ENCODE peak calls at places on chromosomes 1 and 21, in nine cellular contexts. Y is AG09309, U is astrocyte of the spinal cord, I is epithelial cell of esophagus, H is fibroblast of lung, N is tibial artery, V is left ventricle myocardium inferior, L is tibial nerve, K is endothelial cell of umbilical vein. S is an unnamed sample.

GRCh38 chr1:172761581-172762025 is 102.7 kb downstream of the FASLG start:
- DNase-seq in Y (no peak), U (peak; percentile 71), I (peak; percentile 41), H (peak; percentile 79), N (no peak), V (no peak), L (no peak), K (peak; percentile 66), S (no peak)

GRCh38 chr21:23687154-23687553 is 1920.1 kb downstream of the MRPL39 start:
- DNase-seq in Y (no peak), U (no peak), I (no peak), H (no peak), N (no peak), V (no peak), L (no peak), K (no peak), S (no peak)

GRCh38 chr1:25711555-25712298 is 88.3 kb upstream of the SELENON start:
- DNase-seq in Y (no peak), U (peak; percentile 38), I (peak; percentile 39), H (peak; percentile 45), N (peak; percentile 65), V (peak; percentile 42), L (no peak), K (no peak), S (no peak)

GRCh38 chr1:245921417-245921816 is 585.7 kb downstream of the SMYD3 start:
- DNase-seq in Y (no peak), U (no peak), I (no peak), H (no peak), N (no peak), V (no peak), L (no peak), K (no peak), S (no peak)

GRCh38 chr1:231866392-231867331 is 240.1 kb downstream of the DISC1 start:
- DNase-seq in Y (no peak), U (peak; percentile 61), I (peak; percentile 62), H (peak; percentile 60), N (no peak), V (peak; percentile 38), L (peak; percentile 58), K (peak; percentile 71), S (peak; percentile 22)

GRCh38 chr1:91014475-91014874 is 7.4 kb downstream of the ZNF644 start:
- DNase-seq in Y (no peak), U (no peak), I (no peak), H (no peak), N (no peak), V (no peak), L (no peak), K (no peak), S (no peak)

GRCh38 chr1:20729990-20730689 is 2.4 kb downstream of the SH2D5 start:
- DNase-seq in Y (no peak), U (no peak), I (no peak), H (no peak), N (no peak), V (no peak), L (no peak), K (no peak), S (no peak)

GRCh38 chr1:186722711-186723309 is 42.6 kb upstream of the PTGS2 start:
- DNase-seq in Y (peak; percentile 5), U (peak; percentile 38), I (peak; percentile 63), H (peak; percentile 25), N (no peak), V (no peak), L (peak; percentile 65), K (peak; percentile 52), S (peak; percentile 42)

GRCh38 chr21:42636535-42636914 is 16.9 kb upstream of the PDE9A start:
- DNase-seq in Y (peak; percentile 73), U (no peak), I (peak; percentile 92), H (peak; percentile 20), N (no peak), V (no peak), L (no peak), K (no peak), S (no peak)

GRCh38 chr21:18350216-18350615 is 53.4 kb downstream of the TMPRSS15 start:
- DNase-seq in Y (no peak), U (peak; percentile 46), I (no peak), H (peak; percentile 32), N (no peak), V (no peak), L (no peak), K (no peak), S (no peak)

GRCh38 chr1:224183591-224184312 is 712 bp downstream of the DEGS1 start:
- DNase-seq in Y (no peak), U (peak; percentile 71), I (peak; percentile 47), H (peak; percentile 66), N (peak; percentile 79), V (peak; percentile 53), L (peak; percentile 12), K (peak; percentile 69), S (peak; percentile 12)
- TF ChIP-seq CTCF in Y (no peak), U (no peak), I (no peak), H (no peak), N (no peak), V (no peak), L (no peak), K (no peak), S (no peak)

DNA sequence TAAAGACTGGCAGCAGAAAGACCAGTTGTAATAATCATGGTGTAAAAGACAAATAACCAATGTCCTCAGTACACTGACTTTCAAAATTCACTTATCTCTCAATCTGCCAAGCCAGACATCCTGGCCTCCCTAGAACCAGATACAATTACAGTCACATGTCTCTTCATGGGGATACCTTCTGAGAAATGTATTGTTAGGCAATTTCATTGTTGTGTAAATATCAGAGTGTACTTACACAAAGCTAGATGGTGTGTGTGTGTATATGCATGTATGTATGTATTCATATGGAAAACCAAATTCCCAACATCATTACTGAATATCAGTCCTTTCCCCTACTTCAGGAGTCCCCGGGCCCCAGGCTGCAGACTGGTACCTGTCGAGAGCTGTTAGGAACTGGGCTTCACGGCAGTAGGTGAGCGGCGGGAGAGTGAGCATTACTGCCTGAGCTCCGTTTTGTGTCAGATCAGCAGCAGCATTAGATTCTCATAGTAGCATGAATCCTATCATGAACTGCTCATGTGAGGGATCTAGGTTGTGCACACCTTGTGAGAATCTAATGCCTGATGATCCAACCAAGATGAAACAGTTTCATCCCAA is 65.3 kb upstream of the ZNF326 start:
- DNase-seq in Y (no peak), U (no peak), I (no peak), H (no peak), N (no peak), V (no peak), L (no peak), K (no peak), S (no peak)
- H3K4me3 ChIP-seq in Y (no peak overlapping the region), U (no peak overlapping the region), I (no peak overlapping the region), H (no peak overlapping the region), N (no peak overlapping the region), V (no peak overlapping the region), L (no peak overlapping the region), K (no peak overlapping the region), S (no peak overlapping the region)

GRCh38 chr21:32138658-32139057 is 140.2 kb downstream of the MIS18A start:
- DNase-seq in Y (no peak), U (no peak), I (no peak), H (no peak), N (no peak), V (no peak), L (no peak), K (no peak), S (no peak)

GRCh38 chr21:32141009-32141357 is 137.9 kb downstream of the MIS18A start:
- DNase-seq in Y (no peak), U (no peak), I (no peak), H (no peak), N (no peak), V (no peak), L (no peak), K (no peak), S (peak; percentile 67)

GRCh38 chr21:32140212-32141008 is 138.4 kb downstream of the MIS18A start:
- DNase-seq in Y (no peak), U (no peak), I (no peak), H (no peak), N (no peak), V (no peak), L (no peak), K (no peak), S (peak; percentile 92)

GRCh38 chr21:32147041-32147440 is 131.8 kb downstream of the MIS18A start:
- DNase-seq in Y (no peak), U (no peak), I (no peak), H (no peak), N (no peak), V (no peak), L (no peak), K (no peak), S (no peak)

DNA sequence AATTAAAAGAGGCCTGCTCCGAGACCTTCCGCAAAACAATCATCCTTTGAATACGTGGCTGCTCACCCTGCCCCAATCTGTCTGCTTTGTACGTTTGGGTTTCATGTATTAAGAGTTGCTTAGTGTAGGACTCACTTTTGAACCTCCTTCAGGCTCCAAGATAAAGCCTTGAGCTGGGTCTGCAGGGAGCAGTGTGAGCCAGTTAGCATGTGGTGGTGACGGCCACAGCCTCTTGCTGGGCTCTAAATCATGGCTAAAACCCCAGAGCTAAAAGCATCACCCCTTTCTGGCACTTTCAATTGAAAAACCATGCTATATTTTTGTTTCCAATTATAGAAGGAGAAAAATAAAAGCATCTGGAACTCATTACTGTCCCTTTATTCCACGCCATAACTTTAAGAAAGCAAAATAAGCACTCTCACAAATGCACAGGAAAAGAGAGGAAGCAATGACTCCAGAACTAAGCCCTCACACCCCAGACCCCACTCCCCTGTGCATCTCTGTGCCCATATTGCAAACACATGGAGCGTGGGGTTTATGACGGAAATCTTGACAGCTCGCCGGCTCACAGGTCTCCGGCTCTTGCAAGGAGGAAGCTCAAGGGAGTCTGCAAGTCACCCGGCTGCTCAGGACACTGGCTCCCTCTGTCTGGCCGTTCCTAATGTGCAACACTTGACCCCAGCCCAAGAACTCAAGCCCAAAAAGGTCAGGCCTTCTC is 135.5 kb downstream of the MIS18A start:
- DNase-seq in Y (peak; percentile 16), U (peak; percentile 42), I (no peak), H (peak; percentile 9), N (no peak), V (peak; percentile 23), L (peak; percentile 16), K (no peak), S (peak; percentile 99)
- TF ChIP-seq CTCF in Y (peak; percentile 17), U (no peak), I (no peak), H (no peak), N (no peak), V (peak; percentile 12), L (no peak), K (no peak), S (peak; percentile 62)

GRCh38 chr1:198623920-198624647 is 14.8 kb upstream of the PTPRC start:
- DNase-seq in Y (peak; percentile 21), U (peak; percentile 80), I (no peak), H (peak; percentile 82), N (no peak), V (no peak), L (no peak), K (no peak), S (no peak)

GRCh38 chr1:198620951-198621824 is 17.7 kb upstream of the PTPRC start:
- DNase-seq in Y (no peak), U (no peak), I (no peak), H (peak; percentile 12), N (no peak), V (no peak), L (no peak), K (no peak), S (no peak)

GRCh38 chr1:198620198-198620597 is 18.6 kb upstream of the PTPRC start:
- DNase-seq in Y (no peak), U (no peak), I (no peak), H (no peak), N (no peak), V (no peak), L (no peak), K (no peak), S (no peak)

GRCh38 chr1:198622532-198623218 is 16.2 kb upstream of the PTPRC start:
- DNase-seq in Y (no peak), U (no peak), I (no peak), H (no peak), N (no peak), V (no peak), L (no peak), K (no peak), S (no peak)

GRCh38 chr1:198619375-198620140 is 19.3 kb upstream of the PTPRC start:
- DNase-seq in Y (no peak), U (no peak), I (no peak), H (no peak), N (no peak), V (no peak), L (no peak), K (no peak), S (no peak)
- H3K4me3 ChIP-seq in Y (no peak overlapping the region), U (no peak overlapping the region), I (no peak overlapping the region), H (no peak overlapping the region), N (no peak overlapping the region), V (no peak overlapping the region), L (no peak overlapping the region), K (no peak overlapping the region), S (no peak overlapping the region)

S was measured in HFF-Myc.